ENCODE peak calls at places on chromosomes 12 and 14, in six cellular contexts. S is esophagus squamous epithelium; J is IMR-90; C is lower lobe of right lung; F is cardiac muscle cell; Z is CD8-positive, alpha-beta T cell. P is an unnamed sample.

GRCh38 chr12:95408201-95408600 is 65.8 kb upstream of the METAP2 start:
- DNase-seq in J (no peak), C (no peak), Z (no peak), F (no peak), S (no peak), P (no peak)

GRCh38 chr12:58640314-58640713 is 280.0 kb downstream of the LRIG3 start:
- DNase-seq in Z (no peak), C (no peak), J (peak), S (no peak), F (peak), P (peak)

GRCh38 chr12:89351489-89352241 is 636 bp downstream of the DUSP6 start:
- DNase-seq in J (peak), S (no peak), C (peak), F (peak), Z (peak), P (peak)

GRCh38 chr14:98133806-98134205 is 1138.2 kb downstream of the BCL11B start:
- DNase-seq in Z (no peak), S (no peak), F (no peak), J (no peak), C (no peak), P (no peak)

GRCh38 chr14:22039938-22040780 is 366.5 kb upstream of the OR4E1 start:
- DNase-seq in F (peak), J (no peak), Z (peak), S (no peak), C (no peak), P (no peak)

GRCh38 chr12:45464699-45465098 is 248.8 kb downstream of the ANO6 start:
- DNase-seq in Z (no peak), C (no peak), S (no peak), J (no peak), F (peak), P (no peak)

GRCh38 chr14:37416264-37416663 is 178.8 kb downstream of the FOXA1 start:
- DNase-seq in F (no peak), J (no peak), C (no peak), S (no peak), Z (no peak), P (no peak)

GRCh38 chr12:45130881-45131281 is 80.0 kb upstream of the DBX2 start:
- DNase-seq in Z (peak), S (no peak), C (no peak), J (peak), F (peak), P (peak)

GRCh38 chr12:64532734-64533351 is 77.5 kb upstream of the RASSF3 start:
- DNase-seq in Z (no peak), S (no peak), C (no peak), J (no peak), F (no peak), P (no peak)

GRCh38 chr12:56321027-56321426 is 5.2 kb upstream of the CNPY2 start:
- DNase-seq in S (no peak), F (no peak), J (peak), C (no peak), Z (no peak), P (no peak)

GRCh38 chr14:63203618-63204406 is 431 bp upstream of the RHOJ start:
- DNase-seq in C (peak), Z (no peak), S (peak), J (peak), F (peak), P (peak)

GRCh38 chr14:33343016-33343415 is 404.3 kb downstream of the NPAS3 start:
- DNase-seq in C (no peak), F (peak), J (no peak), Z (no peak), S (no peak), P (no peak)

GRCh38 chr12:30908389-30909087 is 18.0 kb upstream of the TSPAN11 start:
- DNase-seq in Z (no peak), S (no peak), J (peak), C (no peak), F (peak), P (peak)

GRCh38 chr12:2238111-2238510 is 185.3 kb downstream of the CACNA1C start:
- DNase-seq in Z (no peak), S (no peak), C (no peak), J (no peak), F (no peak), P (no peak)

GRCh38 chr12:24808651-24809050 is 140.2 kb downstream of the BCAT1 start:
- DNase-seq in F (no peak), Z (no peak), J (no peak), C (no peak), S (no peak), P (no peak)

GRCh38 chr14:93207468-93208308 is 632 bp downstream of the UBR7 start:
- DNase-seq in Z (no peak), S (no peak), C (no peak), J (peak), F (peak), P (peak)

GRCh38 chr14:105483300-105484068 is 3.2 kb upstream of the CRIP1 start:
- DNase-seq in S (no peak), F (no peak), J (no peak), C (no peak), Z (no peak), P (no peak)

GRCh38 chr12:89737000-89737399 is 28.4 kb upstream of the ATP2B1 start:
- DNase-seq in S (no peak), C (no peak), F (no peak), Z (no peak), J (no peak), P (no peak)

GRCh38 chr12:16325426-16325825 is 22.0 kb upstream of the MGST1 start:
- DNase-seq in S (no peak), F (no peak), Z (no peak), J (no peak), C (no peak), P (no peak)

GRCh38 chr14:90274019-90274418 is 17.7 kb downstream of the PSMC1 start:
- DNase-seq in S (no peak), Z (no peak), C (no peak), F (no peak), J (no peak), P (no peak)

GRCh38 chr12:111792155-111792876 is 25.6 kb downstream of the ALDH2 start:
- DNase-seq in J (peak), Z (no peak), F (peak), C (no peak), S (no peak), P (peak)

GRCh38 chr12:132393991-132394949 is 64.9 kb upstream of the GALNT9 start:
- DNase-seq in Z (no peak), J (no peak), S (no peak), F (no peak), C (no peak), P (no peak)

GRCh38 chr14:70640938-70641547 is 673 bp upstream of the TTC9 start:
- DNase-seq in Z (peak), J (peak), C (peak), F (peak), S (no peak), P (peak)

GRCh38 chr14:34722723-34723545 is 8.5 kb upstream of the CFL2 start:
- DNase-seq in Z (peak), F (peak), J (peak), S (no peak), C (no peak), P (peak)

GRCh38 chr14:69658664-69659261 is 47.4 kb downstream of the SUSD6 start:
- DNase-seq in F (no peak), J (peak), Z (no peak), S (no peak), C (no peak), P (no peak)

GRCh38 chr14:23663127-23663526 is 27.0 kb downstream of the DHRS2 start:
- DNase-seq in F (no peak), S (no peak), J (no peak), Z (no peak), C (no peak), P (no peak)

GRCh38 chr14:94769413-94770250 is at the start of gene GSC:
- DNase-seq in S (no peak), F (peak), Z (no peak), J (peak), C (no peak), P (peak)

GRCh38 chr12:112408621-112409020 is 784 bp downstream of the RPL6 start:
- DNase-seq in S (no peak), Z (peak), C (no peak), J (no peak), F (no peak), P (no peak)

GRCh38 chr14:74825008-74825407 is 50.9 kb downstream of the PROX2 start:
- DNase-seq in S (no peak), C (no peak), F (peak), J (peak), Z (no peak), P (peak)

GRCh38 chr12:109944975-109945374 is 44.9 kb downstream of the TCHP start:
- DNase-seq in S (no peak), J (peak), C (no peak), Z (no peak), F (peak), P (peak)

GRCh38 chr12:68981536-68981935 is 48.6 kb upstream of the CPM start:
- DNase-seq in F (peak), Z (no peak), J (peak), S (no peak), C (no peak), P (peak)

GRCh38 chr12:27627123-27627835 is 69.0 kb upstream of the REP15 start:
- DNase-seq in Z (no peak), C (no peak), S (no peak), J (peak), F (peak), P (peak)

GRCh38 chr12:59357811-59358210 is 238.0 kb upstream of the SLC16A7 start:
- DNase-seq in Z (no peak), F (no peak), J (peak), S (no peak), C (no peak), P (peak)

GRCh38 chr14:60561845-60562746 is 53.1 kb downstream of the SIX6 start:
- DNase-seq in C (no peak), F (peak), Z (no peak), S (no peak), J (peak), P (peak)

GRCh38 chr12:121799175-121799841 is 4.5 kb upstream of the SETD1B start:
- DNase-seq in F (peak), Z (peak), J (peak), C (peak), S (no peak), P (peak)

GRCh38 chr12:18222699-18223098 is 38.6 kb upstream of the PIK3C2G start:
- DNase-seq in J (no peak), C (no peak), Z (no peak), F (no peak), S (no peak), P (no peak)

GRCh38 chr12:18221726-18222125 is 39.6 kb upstream of the PIK3C2G start:
- DNase-seq in S (no peak), F (no peak), C (no peak), J (no peak), Z (no peak), P (no peak)

GRCh38 chr12:18217981-18218380 is 43.3 kb upstream of the PIK3C2G start:
- DNase-seq in J (peak), Z (no peak), S (no peak), F (no peak), C (no peak), P (peak)
- TF ChIP-seq CTCF in J (no peak), Z (no peak), S (no peak), F (no peak), C (no peak), P (no peak)

GRCh38 chr14:50336428-50336827 is 24.3 kb downstream of the DMAC2L start:
- DNase-seq in J (no peak), S (no peak), C (no peak), Z (no peak), F (no peak), P (no peak)

GRCh38 chr14:50340945-50341344 is 28.8 kb downstream of the DMAC2L start:
- DNase-seq in F (no peak), Z (no peak), C (no peak), J (no peak), S (no peak), P (no peak)

GRCh38 chr14:50340045-50340444 is 27.9 kb downstream of the DMAC2L start:
- DNase-seq in J (no peak), F (no peak), C (no peak), Z (no peak), S (no peak), P (no peak)

GRCh38 chr14:50339178-50339804 is 27.2 kb downstream of the DMAC2L start:
- DNase-seq in F (no peak), C (no peak), S (no peak), Z (no peak), J (no peak), P (no peak)

GRCh38 chr14:50338547-50338946 is 26.4 kb downstream of the DMAC2L start:
- DNase-seq in F (no peak), Z (no peak), C (no peak), J (no peak), S (no peak), P (no peak)
- H3K4me3 ChIP-seq in F (no peak), Z (no peak), C (no peak), J (no peak), S (no peak), P (no peak)

GRCh38 chr14:101349108-101349507 is 212.2 kb upstream of the DIO3 start:
- DNase-seq in S (no peak), Z (no peak), J (no peak), C (no peak), F (no peak), P (no peak)

GRCh38 chr14:101350021-101350420 is 211.3 kb upstream of the DIO3 start:
- DNase-seq in Z (no peak), F (no peak), J (no peak), S (no peak), C (no peak), P (no peak)

GRCh38 chr14:101351769-101352168 is 209.5 kb upstream of the DIO3 start:
- DNase-seq in F (no peak), J (no peak), Z (no peak), S (no peak), C (no peak), P (no peak)

GRCh38 chr14:101351146-101351545 is 210.1 kb upstream of the DIO3 start:
- DNase-seq in Z (no peak), F (no peak), S (no peak), J (no peak), C (no peak), P (no peak)

GRCh38 chr14:101350710-101351109 is 210.6 kb upstream of the DIO3 start:
- DNase-seq in F (peak), S (no peak), Z (no peak), C (no peak), J (no peak), P (no peak)
- TF ChIP-seq CTCF in F (no peak), S (no peak), Z (no peak), C (no peak), J (no peak), P (no peak)

GRCh38 chr12:104603545-104603973 is 146.8 kb downstream of the CHST11 start:
- DNase-seq in J (peak), C (no peak), S (no peak), F (no peak), Z (no peak), P (peak)
- H3K4me3 ChIP-seq in J (no peak), C (no peak), S (no peak), F (no peak), Z (no peak), P (no peak)

DNA sequence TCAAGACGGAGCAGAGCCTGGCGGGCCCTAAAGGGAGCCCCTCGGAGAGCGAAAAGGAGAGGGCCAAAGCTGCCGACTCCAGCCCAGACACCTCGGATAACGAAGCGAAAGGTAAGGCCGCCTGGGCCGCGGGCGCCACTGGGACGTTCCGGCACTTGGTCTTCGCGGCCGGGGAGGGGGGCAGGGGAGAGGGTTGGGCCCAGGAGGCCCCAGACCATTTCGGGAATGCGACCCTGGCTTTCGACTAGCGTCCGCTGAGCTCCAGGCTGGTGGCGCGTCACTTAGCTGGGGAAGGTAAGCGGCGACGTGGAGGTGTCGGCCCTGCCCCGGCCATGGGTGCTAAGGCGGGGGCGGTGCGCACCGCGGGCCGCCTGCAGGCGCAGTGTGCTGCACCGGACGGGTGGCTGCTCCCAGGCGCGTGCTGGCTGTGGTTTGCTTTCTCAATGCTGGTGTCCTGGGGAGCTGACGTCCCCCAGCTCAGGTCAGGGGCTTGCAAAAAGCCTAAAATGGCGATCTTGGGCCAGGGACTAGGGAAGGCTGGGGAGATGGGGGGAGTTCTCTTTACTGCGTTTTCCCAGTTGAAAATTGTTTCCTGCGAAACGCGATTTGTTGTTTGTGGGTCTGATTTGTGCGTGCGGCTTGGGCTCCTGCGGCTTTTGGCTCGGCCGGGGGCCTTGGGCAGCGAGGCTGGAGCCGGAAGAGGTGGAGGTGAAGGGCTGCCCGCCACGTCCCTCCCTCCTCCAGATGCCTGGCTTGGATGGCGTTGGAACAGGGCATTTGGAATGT is 1.1 kb downstream of the HOXC10 start:
- DNase-seq in S (no peak), J (no peak), F (no peak), Z (no peak), C (no peak), P (no peak)
- TF ChIP-seq CTCF in S (no peak), J (no peak), F (no peak), Z (no peak), C (no peak), P (no peak)

GRCh38 chr12:54285150-54286041 is 4.9 kb downstream of the HNRNPA1 start:
- DNase-seq in F (no peak), J (no peak), S (no peak), Z (no peak), C (no peak), P (peak)
- H3K4me3 ChIP-seq in F (peak), J (no peak), S (no peak), Z (no peak), C (no peak), P (peak)

DNA sequence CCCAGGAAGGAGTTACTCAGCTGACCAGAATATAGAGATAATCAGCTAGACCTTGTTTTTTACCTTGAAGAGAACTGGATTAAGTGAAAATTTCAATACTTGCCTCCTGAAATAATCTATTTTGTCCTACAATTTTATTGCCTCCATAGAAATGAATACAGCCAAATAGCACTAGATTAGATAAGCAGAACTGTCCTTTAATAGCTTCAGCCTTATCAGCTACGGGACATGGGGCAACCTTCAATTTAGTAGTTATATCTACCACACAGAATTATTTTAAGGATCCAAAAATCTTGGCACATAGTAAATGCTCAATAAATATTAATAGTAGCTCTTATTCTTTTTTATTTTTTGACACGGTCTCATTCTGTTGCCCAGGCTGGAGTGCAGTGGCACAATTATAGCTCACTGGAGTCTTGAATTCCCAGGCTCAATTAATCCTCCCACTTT is 67.2 kb upstream of the PLEKHG3 start:
- DNase-seq in J (no peak), F (no peak), Z (no peak), S (no peak), C (no peak), P (no peak)
- TF ChIP-seq CTCF in J (no peak), F (no peak), Z (peak), S (no peak), C (no peak), P (no peak)

DNA sequence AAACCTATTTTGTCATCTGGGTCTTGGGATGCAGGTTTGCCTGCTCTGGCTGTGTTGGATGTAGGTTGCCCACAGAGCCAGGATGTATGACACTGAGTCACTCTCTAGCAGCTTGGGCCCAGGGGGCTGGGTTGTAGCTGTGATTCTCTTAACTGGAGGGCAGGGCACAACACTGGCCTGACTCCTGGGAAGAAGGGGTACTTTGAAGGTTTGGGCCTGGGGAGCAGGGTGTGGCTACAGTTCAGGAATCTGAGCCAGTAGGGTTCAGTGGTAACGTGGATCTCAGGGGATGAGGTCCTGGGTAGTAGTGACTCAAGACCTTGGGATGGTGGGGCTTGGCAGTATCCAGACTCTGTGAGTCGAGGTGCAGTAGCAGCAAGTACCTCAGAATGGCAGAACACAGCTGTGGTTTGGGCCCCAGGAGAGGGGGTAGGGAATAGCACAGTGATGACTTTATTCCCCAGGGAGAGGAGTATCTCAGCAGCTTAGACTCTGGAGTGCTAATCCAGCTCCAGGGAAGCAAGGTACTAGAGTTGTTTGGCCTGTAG is 25.7 kb downstream of the TBC1D15 start:
- DNase-seq in C (no peak), F (peak), S (no peak), J (peak), Z (no peak), P (peak)
- H3K4me3 ChIP-seq in C (no peak), F (no peak), S (no peak), J (no peak), Z (no peak), P (no peak)